ENCODE peak calls at places on chromosomes 6 and 20, in eight cellular contexts. O is non-pigmented ciliary epithelial cell, L is ELR, R is left cardiac atrium, Y is pons, I is colonic mucosa, D is amniotic epithelial cell, K is nephron progenitor cell. B is an unnamed sample.

GRCh38 chr20:1403624-1404023 is 10.8 kb upstream of the FKBP1A start:
- DNase-seq in O (no peak), L (no peak), R (no peak), Y (no peak), I (no peak), D (no peak), K (no peak), B (no peak)

GRCh38 chr6:16286151-16286522 is 47.8 kb downstream of the GMPR start:
- DNase-seq in O (no peak), L (peak), R (peak), Y (peak), I (no peak), D (peak), K (peak), B (no peak)

GRCh38 chr6:87364602-87365252 is 20.1 kb downstream of the C6orf163 start:
- DNase-seq in O (no peak), L (no peak), R (no peak), Y (peak), I (no peak), D (no peak), K (no peak), B (no peak)

GRCh38 chr20:4227085-4227821 is 211.9 kb upstream of the RNF24 start:
- DNase-seq in O (no peak), L (peak), R (no peak), Y (no peak), I (no peak), D (peak), K (no peak), B (no peak)

GRCh38 chr6:93675856-93676255 is 256.5 kb upstream of the EPHA7 start:
- DNase-seq in O (no peak), L (no peak), R (no peak), Y (no peak), I (no peak), D (no peak), K (no peak), B (no peak)

GRCh38 chr6:90466191-90466940 is 120.5 kb downstream of the MAP3K7 start:
- DNase-seq in O (no peak), L (peak), R (no peak), Y (no peak), I (no peak), D (no peak), K (no peak), B (no peak)

GRCh38 chr6:144244688-144245087 is 40.4 kb upstream of the UTRN start:
- DNase-seq in O (no peak), L (no peak), R (no peak), Y (no peak), I (no peak), D (no peak), K (no peak), B (no peak)

GRCh38 chr6:140044626-140045025 is 670.2 kb upstream of the CITED2 start:
- DNase-seq in O (no peak), L (no peak), R (no peak), Y (no peak), I (no peak), D (no peak), K (no peak), B (no peak)

GRCh38 chr20:48984575-48985219 is 61.4 kb upstream of the CSE1L start:
- DNase-seq in O (peak), L (no peak), R (no peak), Y (peak), I (no peak), D (no peak), K (no peak), B (no peak)

GRCh38 chr20:20548527-20549266 is 163.7 kb downstream of the RALGAPA2 start:
- DNase-seq in O (no peak), L (no peak), R (no peak), Y (no peak), I (no peak), D (no peak), K (no peak), B (no peak)

GRCh38 chr6:41462980-41463930 is 82.9 kb upstream of the FOXP4 start:
- DNase-seq in O (no peak), L (peak), R (peak), Y (peak), I (peak), D (peak), K (peak), B (no peak)

GRCh38 chr6:143963158-143963919 is 44.7 kb downstream of the PLAGL1 start:
- DNase-seq in O (no peak), L (no peak), R (no peak), Y (no peak), I (no peak), D (no peak), K (no peak), B (no peak)

GRCh38 chr6:16687045-16687444 is 74.2 kb downstream of the ATXN1 start:
- DNase-seq in O (no peak), L (no peak), R (no peak), Y (no peak), I (no peak), D (no peak), K (no peak), B (no peak)

GRCh38 chr6:148720897-148721296 is 25.9 kb upstream of the UST start:
- DNase-seq in O (no peak), L (peak), R (no peak), Y (no peak), I (no peak), D (no peak), K (no peak), B (no peak)

GRCh38 chr6:86707545-86708120 is 229.7 kb upstream of the HTR1E start:
- DNase-seq in O (no peak), L (no peak), R (no peak), Y (no peak), I (no peak), D (no peak), K (no peak), B (no peak)

GRCh38 chr6:137970368-137970767 is 103.3 kb downstream of the TNFAIP3 start:
- DNase-seq in O (no peak), L (no peak), R (no peak), Y (no peak), I (no peak), D (no peak), K (no peak), B (no peak)

GRCh38 chr6:71012871-71013456 is 56.1 kb upstream of the B3GAT2 start:
- DNase-seq in O (peak), L (peak), R (no peak), Y (peak), I (no peak), D (peak), K (peak), B (peak)

B was measured in skeletal muscle cell.